ENCODE peak calls at places on chromosome 22, in nine cellular contexts. Y is OCI-LY7, A is astrocyte of the spinal cord, F is transverse colon, I is GM10248, B is thoracic aorta, D is cardiac fibroblast, N is endodermal cell, S is dorsolateral prefrontal cortex. C is an unnamed sample.

GRCh38 chr22:46056169-46057041 is 79.4 kb upstream of the WNT7B start:
- DNase-seq in B (no peak), Y (peak), A (peak), S (peak), I (no peak), D (no peak), N (peak), F (peak), C (no peak)

GRCh38 chr22:30309981-30310672 is 16.6 kb downstream of the TBC1D10A start:
- DNase-seq in A (no peak), N (no peak), B (no peak), S (no peak), D (peak), I (peak), F (peak), Y (peak), C (no peak)

GRCh38 chr22:32058656-32059280 is 15.7 kb downstream of the SLC5A1 start:
- DNase-seq in Y (no peak), B (no peak), S (no peak), F (no peak), A (no peak), N (no peak), I (no peak), D (peak), C (no peak)

GRCh38 chr22:30694638-30695350 is at the start of gene OSBP2:
- DNase-seq in I (peak), D (no peak), B (no peak), F (peak), Y (no peak), N (peak), A (no peak), S (peak), C (peak)

GRCh38 chr22:37920131-37920530 is 14.0 kb downstream of the MICALL1 start:
- DNase-seq in F (no peak), D (no peak), A (no peak), Y (no peak), I (no peak), N (no peak), S (no peak), B (no peak), C (no peak)

GRCh38 chr22:17767236-17768065 is 6.8 kb downstream of the BID start:
- DNase-seq in A (no peak), N (no peak), F (no peak), I (peak), S (no peak), B (no peak), Y (no peak), D (no peak), C (no peak)

GRCh38 chr22:41397143-41397811 is 15.5 kb downstream of the TEF start:
- DNase-seq in F (peak), A (no peak), Y (no peak), N (no peak), I (no peak), D (no peak), B (no peak), S (no peak), C (no peak)

GRCh38 chr22:46918197-46918596 is 155.7 kb downstream of the TBC1D22A start:
- DNase-seq in S (no peak), B (no peak), A (no peak), D (no peak), Y (no peak), N (peak), F (no peak), I (no peak), C (no peak)

GRCh38 chr22:22193923-22194322 is 50.7 kb upstream of the VPREB1 start:
- DNase-seq in F (no peak), Y (no peak), B (no peak), I (no peak), A (no peak), S (no peak), D (no peak), N (no peak), C (no peak)

DNA sequence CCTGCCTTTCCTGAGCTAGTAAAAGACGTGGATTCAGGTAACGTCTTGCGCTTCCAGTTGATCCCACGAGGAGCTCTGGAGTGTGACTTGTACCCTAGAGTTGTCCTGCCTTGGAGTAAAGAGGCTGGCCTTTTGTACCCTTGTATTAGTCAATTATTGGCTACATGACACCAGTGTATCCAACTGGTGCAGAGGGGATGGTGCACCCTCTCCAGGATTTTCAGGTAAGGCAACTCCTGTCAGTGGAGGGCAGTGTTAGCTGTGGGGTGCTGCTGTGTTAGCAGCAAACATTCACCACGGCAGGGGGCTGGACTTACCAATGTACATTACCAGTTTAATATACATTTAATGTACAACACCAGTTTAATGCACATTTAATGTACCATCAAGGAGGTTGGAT is 233.5 kb downstream of the MIAT start:
- DNase-seq in D (no peak), B (no peak), Y (peak), F (no peak), I (no peak), A (no peak), N (peak), S (no peak), C (no peak)
- TF ChIP-seq CTCF in D (no peak), B (no peak), Y (peak), F (no peak), I (no peak), A (peak), N (peak), S (no peak), C (no peak)

GRCh38 chr22:25402501-25403283 is 161.8 kb upstream of the GRK3 start:
- DNase-seq in N (no peak), I (peak), D (peak), F (peak), A (no peak), S (no peak), Y (no peak), B (no peak), C (no peak)
- TF ChIP-seq CTCF in N (no peak), I (no peak), D (no peak), F (no peak), A (no peak), S (no peak), Y (no peak), B (no peak), C (no peak)

GRCh38 chr22:44200451-44200850 is 19.7 kb downstream of the PARVG start:
- DNase-seq in B (no peak), D (no peak), A (no peak), I (no peak), S (no peak), N (no peak), F (no peak), Y (no peak), C (no peak)
- TF ChIP-seq CTCF in B (no peak), D (no peak), A (no peak), I (no peak), S (no peak), N (no peak), F (no peak), Y (no peak), C (no peak)

GRCh38 chr22:36775966-36776669 is at the start of gene IFT27:
- DNase-seq in S (peak), Y (peak), B (peak), I (peak), D (peak), F (peak), A (peak), N (peak), C (peak)

GRCh38 chr22:36772451-36772850 is 3.5 kb downstream of the IFT27 start:
- DNase-seq in I (no peak), N (peak), D (no peak), B (no peak), Y (no peak), F (no peak), A (no peak), S (no peak), C (no peak)

GRCh38 chr22:36771376-36772063 is 4.4 kb downstream of the IFT27 start:
- DNase-seq in N (peak), A (no peak), Y (no peak), D (no peak), I (no peak), S (no peak), F (no peak), B (no peak), C (no peak)

GRCh38 chr22:36775589-36775965 is 342 bp downstream of the IFT27 start:
- DNase-seq in B (no peak), I (peak), F (peak), D (peak), N (peak), Y (peak), A (peak), S (peak), C (peak)

GRCh38 chr22:36773935-36774334 is 2.0 kb downstream of the IFT27 start:
- DNase-seq in F (no peak), D (peak), S (no peak), A (peak), N (no peak), Y (peak), I (no peak), B (no peak), C (no peak)
- TF ChIP-seq CTCF in F (peak), D (peak), S (peak), A (peak), N (peak), Y (peak), I (peak), B (no peak), C (peak)

GRCh38 chr22:36147196-36147788 is 13.3 kb downstream of the APOL3 start:
- DNase-seq in I (no peak), A (no peak), F (no peak), Y (no peak), B (no peak), S (no peak), D (no peak), N (no peak), C (no peak)

GRCh38 chr22:36143066-36143815 is 17.3 kb downstream of the APOL3 start:
- DNase-seq in I (no peak), A (no peak), B (no peak), N (no peak), F (no peak), D (no peak), Y (no peak), S (no peak), C (no peak)

GRCh38 chr22:36145881-36146280 is 14.7 kb downstream of the APOL3 start:
- DNase-seq in F (no peak), N (no peak), B (no peak), D (peak), Y (no peak), A (no peak), I (no peak), S (no peak), C (no peak)

GRCh38 chr22:36143956-36144355 is 16.6 kb downstream of the APOL3 start:
- DNase-seq in I (no peak), N (no peak), D (no peak), A (no peak), Y (no peak), B (no peak), S (no peak), F (no peak), C (no peak)

DNA sequence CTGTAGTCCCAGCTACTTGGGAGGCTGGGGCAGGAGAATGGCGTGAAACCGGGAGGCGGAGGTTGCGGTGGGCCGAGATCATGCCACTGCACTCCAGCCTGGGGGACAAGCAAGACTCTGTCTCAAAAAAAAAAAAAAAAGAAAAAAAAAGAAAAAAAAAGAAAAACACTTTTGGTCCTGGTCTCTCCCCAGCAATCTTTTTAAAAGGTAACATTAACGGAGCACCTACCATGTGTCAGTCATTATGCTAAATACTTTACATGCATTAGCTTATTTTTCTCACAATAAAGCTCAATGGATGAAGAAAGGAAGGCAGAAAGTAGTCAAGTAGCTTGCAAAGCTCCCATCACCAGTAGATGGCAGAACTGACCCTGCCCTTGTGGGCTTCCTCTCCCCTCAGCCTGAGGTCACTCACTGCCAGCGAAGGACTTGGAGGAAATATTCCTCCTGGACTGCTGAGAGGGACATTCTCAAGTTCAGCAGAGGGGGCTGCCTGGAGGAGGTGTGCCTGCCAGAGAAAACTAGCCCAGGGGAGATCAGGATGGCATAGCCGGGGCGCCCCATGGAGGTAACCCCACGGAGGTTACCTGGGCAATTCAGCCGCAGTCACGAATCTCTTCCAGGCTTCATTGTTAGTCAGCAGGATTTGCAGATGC is 15.5 kb downstream of the APOL3 start:
- DNase-seq in I (no peak), Y (peak), A (peak), F (peak), S (peak), D (peak), N (peak), B (no peak), C (peak)
- TF ChIP-seq CTCF in I (peak), Y (peak), A (peak), F (peak), S (peak), D (peak), N (peak), B (peak), C (peak)

DNA sequence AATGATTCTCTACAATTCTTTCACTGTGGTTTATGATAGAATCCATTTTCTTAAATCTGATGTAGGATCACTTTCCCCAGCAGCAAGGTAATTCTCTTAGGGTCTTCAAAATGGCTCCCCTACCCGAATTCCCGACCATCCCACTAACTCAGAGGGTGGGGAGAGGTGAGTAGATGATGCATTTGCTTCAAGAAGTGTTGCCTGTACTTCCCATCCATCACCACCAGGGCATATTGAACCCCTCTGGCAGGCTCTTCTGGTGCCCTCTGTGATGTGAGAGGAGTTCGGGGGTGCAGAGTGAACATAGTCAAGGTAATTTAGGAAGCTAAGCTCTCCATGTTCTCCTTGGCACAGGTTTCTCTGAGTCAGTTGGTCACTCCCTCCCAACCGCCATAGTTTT is 52.3 kb downstream of the ZNRF3 start:
- DNase-seq in N (no peak), Y (no peak), D (no peak), F (no peak), B (no peak), S (no peak), A (no peak), I (no peak), C (no peak)
- TF ChIP-seq CTCF in N (peak), Y (peak), D (peak), F (peak), B (peak), S (peak), A (peak), I (no peak), C (peak)

DNA sequence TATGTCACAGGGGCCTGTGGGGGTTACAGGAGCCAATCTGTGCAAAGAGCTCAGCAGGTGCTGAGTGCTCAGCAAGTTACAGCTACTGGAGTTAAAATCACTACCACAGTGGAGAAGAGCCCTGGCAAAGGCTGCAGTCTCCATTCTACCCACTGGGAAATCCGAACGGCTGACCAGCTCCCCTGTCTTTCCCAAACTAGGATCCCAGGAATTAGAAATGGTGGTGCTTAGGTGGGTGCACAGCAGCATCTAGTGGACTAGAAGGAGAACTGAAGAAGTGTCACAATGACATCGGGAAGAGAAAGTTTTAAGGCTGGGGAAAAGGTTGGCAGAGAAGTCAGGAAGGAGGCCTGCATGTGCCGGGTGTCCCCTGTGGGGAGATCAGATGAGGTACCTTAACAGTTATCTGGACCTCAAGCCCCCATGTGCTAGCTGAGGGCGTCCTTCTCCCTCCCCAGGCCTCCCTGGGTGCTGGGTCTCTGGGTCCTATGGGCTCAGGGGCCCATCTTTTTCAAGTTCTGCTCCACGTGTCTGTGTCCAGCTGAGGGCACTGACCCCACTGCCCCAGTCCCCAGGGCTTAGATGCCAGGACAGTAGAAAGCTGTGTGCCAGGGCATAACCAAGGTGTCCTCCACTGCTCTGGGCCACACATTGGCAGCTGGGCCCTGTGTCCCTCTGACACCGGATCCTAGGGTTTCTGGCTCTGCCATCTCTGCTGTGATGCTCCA is 1.9 kb downstream of the PIWIL3 start:
- DNase-seq in N (peak), I (no peak), D (peak), A (peak), B (no peak), S (no peak), F (no peak), Y (no peak), C (peak)
- TF ChIP-seq CTCF in N (peak), I (no peak), D (peak), A (peak), B (peak), S (no peak), F (peak), Y (peak), C (peak)